ENCODE peak calls at places on chromosomes 13 and 19, in four cellular contexts. One of them, this sample, is unnamed.
A peak's percentile ranks its signal among the peaks of the same experiment; 100 is the strongest.

GRCh38 chr13:104143760-104144406 is 1077.7 kb upstream of the SLC10A2 start:
- DNase-seq in HepG2: no peak
- DNase-seq in GM12878: no peak
- DNase-seq in K562: no peak
- DNase-seq in this sample: no peak

GRCh38 chr13:20526664-20527063 is 1.0 kb upstream of the CRYL1 start:
- DNase-seq in HepG2: peak; percentile 20
- DNase-seq in GM12878: no peak
- DNase-seq in K562: no peak
- DNase-seq in this sample: no peak

GRCh38 chr13:20270163-20270865 is 38.2 kb upstream of the GJB6 start:
- DNase-seq in GM12878: no peak
- DNase-seq in K562: no peak
- DNase-seq in HepG2: no peak
- DNase-seq in this sample: no peak

GRCh38 chr19:5070922-5071321 is 102.0 kb downstream of the KDM4B start:
- DNase-seq in HepG2: no peak
- DNase-seq in GM12878: no peak
- DNase-seq in K562: no peak
- DNase-seq in this sample: no peak

GRCh38 chr19:3655402-3656072 is 28.9 kb upstream of the CACTIN start:
- DNase-seq in K562: peak; percentile 34
- DNase-seq in GM12878: no peak
- DNase-seq in HepG2: no peak
- DNase-seq in this sample: no peak

GRCh38 chr19:38838208-38838985 is 6.8 kb upstream of the ECH1 start:
- DNase-seq in GM12878: no peak
- DNase-seq in HepG2: no peak
- DNase-seq in K562: peak; percentile 10
- DNase-seq in this sample: peak; percentile 62

GRCh38 chr13:80341098-80341701 is at the start of gene SPRY2:
- DNase-seq in K562: peak; percentile 67
- DNase-seq in HepG2: peak; percentile 94
- DNase-seq in GM12878: no peak
- DNase-seq in this sample: peak; percentile 74

GRCh38 chr13:21240586-21240985 is 64.1 kb downstream of the MRPL57 start:
- DNase-seq in GM12878: no peak
- DNase-seq in HepG2: no peak
- DNase-seq in K562: no peak
- DNase-seq in this sample: no peak

GRCh38 chr19:11570039-11570462 is 7.4 kb downstream of the ACP5 start:
- DNase-seq in HepG2: no peak
- DNase-seq in K562: peak; percentile 10
- DNase-seq in GM12878: no peak
- DNase-seq in this sample: no peak

GRCh38 chr19:55080121-55080914 is 4.6 kb downstream of the EPS8L1 start:
- DNase-seq in K562: peak; percentile 98
- DNase-seq in GM12878: no peak
- DNase-seq in HepG2: peak; percentile 35
- DNase-seq in this sample: peak; percentile 82

GRCh38 chr13:101346942-101347728 is 69.2 kb downstream of the NALCN start:
- DNase-seq in GM12878: no peak
- DNase-seq in K562: no peak
- DNase-seq in HepG2: no peak
- DNase-seq in this sample: no peak

GRCh38 chr19:39401549-39402416 is 4.9 kb upstream of the ZFP36 start:
- DNase-seq in GM12878: no peak
- DNase-seq in HepG2: peak; percentile 96
- DNase-seq in K562: no peak
- DNase-seq in this sample: peak; percentile 95

GRCh38 chr13:84870190-84870589 is 929.0 kb downstream of the SLITRK6 start:
- DNase-seq in K562: no peak
- DNase-seq in HepG2: peak; percentile 2
- DNase-seq in GM12878: no peak
- DNase-seq in this sample: no peak
- TF ChIP-seq CHD4 in K562: no peak
- TF ChIP-seq CHD4 in HepG2: no peak
- TF ChIP-seq CHD4 in GM12878: no peak
- TF ChIP-seq CHD4 in this sample: no peak

GRCh38 chr19:46015080-46015960 is 7.5 kb downstream of the PGLYRP1 start:
- DNase-seq in GM12878: no peak
- DNase-seq in K562: peak; percentile 76
- DNase-seq in HepG2: no peak
- DNase-seq in this sample: peak; percentile 82
- TF ChIP-seq RFX5 in GM12878: no peak
- TF ChIP-seq RFX5 in K562: no peak
- TF ChIP-seq RFX5 in HepG2: no peak
- TF ChIP-seq RFX5 in this sample: no peak

GRCh38 chr19:610071-610800 is 20.6 kb downstream of the HCN2 start:
- DNase-seq in GM12878: no peak
- DNase-seq in HepG2: no peak
- DNase-seq in K562: no peak
- DNase-seq in this sample: no peak

GRCh38 chr19:610801-611505 is 21.3 kb downstream of the HCN2 start:
- DNase-seq in GM12878: no peak
- DNase-seq in K562: peak; percentile 84
- DNase-seq in HepG2: no peak
- DNase-seq in this sample: peak; percentile 58

GRCh38 chr19:607301-608154 is 17.8 kb downstream of the HCN2 start:
- DNase-seq in HepG2: no peak
- DNase-seq in GM12878: no peak
- DNase-seq in K562: no peak
- DNase-seq in this sample: no peak

GRCh38 chr19:608155-609000 is 18.7 kb downstream of the HCN2 start:
- DNase-seq in K562: no peak
- DNase-seq in HepG2: no peak
- DNase-seq in GM12878: no peak
- DNase-seq in this sample: no peak

DNA sequence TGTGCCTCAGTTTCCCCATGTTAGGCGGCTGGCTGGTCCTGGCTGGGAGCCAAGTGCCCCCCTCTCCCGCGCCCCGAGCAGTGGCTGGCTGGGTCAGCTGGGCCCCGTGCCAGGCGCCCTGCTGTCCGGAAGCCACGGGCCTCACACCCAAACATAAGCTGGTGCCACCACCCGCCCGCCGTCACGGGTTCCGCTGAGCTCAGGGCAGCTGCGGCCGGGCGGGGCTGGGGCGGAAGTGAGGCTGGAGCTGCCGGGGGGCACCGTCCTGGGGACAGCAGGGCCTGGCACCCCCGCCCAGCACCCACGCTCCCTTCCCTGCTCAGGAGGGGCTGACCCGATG is 19.3 kb downstream of the HCN2 start:
- DNase-seq in K562: no peak
- DNase-seq in HepG2: no peak
- DNase-seq in GM12878: no peak
- DNase-seq in this sample: peak; percentile 55
- TF ChIP-seq CHD4 in K562: no peak
- TF ChIP-seq CHD4 in HepG2: no peak
- TF ChIP-seq CHD4 in GM12878: no peak
- TF ChIP-seq CHD4 in this sample: no peak

GRCh38 chr19:12646551-12646950 is 20.0 kb downstream of the MAN2B1 start:
- DNase-seq in HepG2: no peak
- DNase-seq in K562: no peak
- DNase-seq in GM12878: no peak
- DNase-seq in this sample: no peak

GRCh38 chr19:12649941-12650340 is 16.6 kb downstream of the MAN2B1 start:
- DNase-seq in GM12878: no peak
- DNase-seq in HepG2: no peak
- DNase-seq in K562: no peak
- DNase-seq in this sample: no peak

GRCh38 chr19:12647047-12647446 is 19.5 kb downstream of the MAN2B1 start:
- DNase-seq in K562: no peak
- DNase-seq in GM12878: no peak
- DNase-seq in HepG2: no peak
- DNase-seq in this sample: no peak

GRCh38 chr19:12648088-12648487 is 18.5 kb downstream of the MAN2B1 start:
- DNase-seq in GM12878: no peak
- DNase-seq in HepG2: no peak
- DNase-seq in K562: peak; percentile 55
- DNase-seq in this sample: no peak

DNA sequence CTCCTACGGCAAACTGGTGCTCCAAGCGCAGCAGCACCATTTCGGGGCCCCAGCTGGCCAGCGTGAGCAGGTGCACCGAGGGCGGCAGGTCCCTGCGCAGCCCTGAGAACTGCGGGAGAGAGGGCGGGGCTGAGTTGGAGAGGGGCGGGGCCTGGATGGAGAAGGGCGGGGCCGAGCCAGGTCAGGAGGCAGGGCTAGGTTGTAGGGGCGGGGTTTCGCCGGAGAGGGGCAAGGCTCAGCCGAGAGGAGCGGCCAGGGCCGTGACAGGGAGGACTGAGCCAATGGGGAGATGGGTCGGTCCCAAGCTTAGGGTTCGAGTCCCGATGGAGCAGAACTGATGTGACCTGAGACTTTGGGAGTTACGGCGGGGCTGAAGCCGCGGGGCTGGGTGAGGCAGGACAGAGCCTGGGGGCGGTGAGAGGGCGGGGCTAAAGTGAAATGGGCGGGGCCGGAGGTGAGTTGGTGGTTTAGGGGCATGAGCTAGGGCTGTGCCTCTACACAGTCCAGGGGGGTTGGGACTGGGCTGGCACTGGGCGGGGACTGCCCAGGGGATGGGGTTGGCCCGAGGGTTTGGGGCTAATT is 19.0 kb downstream of the MAN2B1 start:
- DNase-seq in GM12878: no peak
- DNase-seq in HepG2: no peak
- DNase-seq in K562: peak; percentile 94
- DNase-seq in this sample: no peak
- TF ChIP-seq RFX5 in GM12878: no peak
- TF ChIP-seq RFX5 in HepG2: no peak
- TF ChIP-seq RFX5 in K562: no peak
- TF ChIP-seq RFX5 in this sample: no peak

DNA sequence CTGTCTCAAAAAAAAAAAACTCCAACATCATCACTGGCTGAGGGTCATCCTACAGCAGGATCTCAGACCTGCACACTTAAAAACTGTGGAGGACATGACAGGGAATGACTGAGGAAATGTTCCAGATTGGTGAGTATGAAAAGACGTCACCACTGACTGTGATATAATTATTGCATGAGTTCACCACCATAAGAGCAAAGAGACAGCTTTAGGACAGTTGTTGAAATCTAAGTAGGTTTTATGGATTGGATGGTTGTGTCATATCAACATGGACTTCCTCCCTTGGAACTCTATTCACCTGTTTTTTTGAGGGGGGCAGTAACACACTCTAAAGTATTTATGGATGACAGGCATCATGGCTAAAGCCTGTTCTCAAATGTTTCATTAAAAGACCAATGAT is 31.5 kb downstream of the KLF12 start:
- DNase-seq in HepG2: no peak
- DNase-seq in GM12878: no peak
- DNase-seq in K562: no peak
- DNase-seq in this sample: no peak
- TF ChIP-seq CHD4 in HepG2: no peak
- TF ChIP-seq CHD4 in GM12878: no peak
- TF ChIP-seq CHD4 in K562: no peak
- TF ChIP-seq CHD4 in this sample: no peak

GRCh38 chr19:44653977-44654784 is 10.5 kb downstream of the PVR start:
- DNase-seq in HepG2: peak; percentile 36
- DNase-seq in GM12878: peak; percentile 38
- DNase-seq in K562: peak; percentile 57
- DNase-seq in this sample: peak; percentile 87

GRCh38 chr19:44660081-44660480 is 11.2 kb upstream of the CEACAM19 start:
- DNase-seq in K562: no peak
- DNase-seq in HepG2: no peak
- DNase-seq in GM12878: no peak
- DNase-seq in this sample: no peak

GRCh38 chr19:44658069-44658727 is 13.1 kb upstream of the CEACAM19 start:
- DNase-seq in K562: no peak
- DNase-seq in HepG2: no peak
- DNase-seq in GM12878: no peak
- DNase-seq in this sample: no peak

GRCh38 chr19:44661205-44661604 is 10.1 kb upstream of the CEACAM19 start:
- DNase-seq in K562: no peak
- DNase-seq in GM12878: no peak
- DNase-seq in HepG2: no peak
- DNase-seq in this sample: no peak

GRCh38 chr19:44657211-44657921 is 13.7 kb downstream of the PVR start:
- DNase-seq in GM12878: no peak
- DNase-seq in HepG2: peak; percentile 62
- DNase-seq in K562: peak; percentile 76
- DNase-seq in this sample: peak; percentile 77
- TF ChIP-seq RFX5 in GM12878: no peak
- TF ChIP-seq RFX5 in HepG2: no peak
- TF ChIP-seq RFX5 in K562: no peak
- TF ChIP-seq RFX5 in this sample: no peak

This sample was measured in A549.